ENCODE peak calls at places on chromosomes 2 and 18, in nine cellular contexts. N is hepatocyte; H is fibroblast of pulmonary artery; W is CD8-positive, alpha-beta T cell; Z is right lobe of liver; P is astrocyte of the cerebellum; O is BJ; R is ascending aorta; Y is DND-41. C is an unnamed sample.

GRCh38 chr2:152307863-152308262 is 27.1 kb upstream of the FMNL2 start:
- DNase-seq in N (no peak), H (no peak), W (no peak), Z (no peak), P (no peak), O (no peak), R (no peak), Y (no peak), C (no peak)

GRCh38 chr2:95351080-95351915 is 51.2 kb upstream of the FAHD2A start:
- DNase-seq in N (no peak), H (no peak), W (no peak), Z (no peak), P (no peak), O (no peak), R (no peak), Y (no peak), C (no peak)

GRCh38 chr2:69305712-69306611 is 81.1 kb downstream of the GFPT1 start:
- DNase-seq in N (peak; percentile 34), H (peak; percentile 60), W (no peak), Z (peak; percentile 62), P (no peak), O (no peak), R (no peak), Y (no peak), C (no peak)

GRCh38 chr2:230793573-230794359 is 71.0 kb upstream of the ITM2C start:
- DNase-seq in N (peak; percentile 79), H (peak; percentile 99), W (peak; percentile 53), Z (no peak), P (peak; percentile 99), O (peak; percentile 98), R (peak; percentile 73), Y (no peak), C (peak; percentile 66)

GRCh38 chr2:212381428-212382102 is 157.0 kb downstream of the ERBB4 start:
- DNase-seq in N (no peak), H (no peak), W (no peak), Z (no peak), P (no peak), O (no peak), R (no peak), Y (no peak), C (no peak)

GRCh38 chr18:35949903-35950627 is 22.4 kb upstream of the RMP24 start:
- DNase-seq in N (peak; percentile 82), H (peak; percentile 74), W (peak; percentile 39), Z (peak; percentile 65), P (peak; percentile 52), O (peak; percentile 3), R (no peak), Y (peak; percentile 18), C (peak; percentile 56)

GRCh38 chr18:74303936-74304335 is 11.7 kb upstream of the C18orf63 start:
- DNase-seq in N (no peak), H (peak; percentile 29), W (no peak), Z (no peak), P (no peak), O (no peak), R (no peak), Y (no peak), C (no peak)

GRCh38 chr2:54360055-54360792 is 95.9 kb upstream of the SPTBN1 start:
- DNase-seq in N (peak; percentile 58), H (peak; percentile 99), W (no peak), Z (no peak), P (peak; percentile 23), O (peak; percentile 37), R (no peak), Y (no peak), C (no peak)

GRCh38 chr2:225122582-225123486 is 80.6 kb upstream of the DOCK10 start:
- DNase-seq in N (peak; percentile 27), H (peak; percentile 49), W (peak; percentile 4), Z (no peak), P (no peak), O (no peak), R (no peak), Y (peak; percentile 21), C (peak; percentile 30)

GRCh38 chr2:128292599-128293425 is 25.9 kb downstream of the HS6ST1 start:
- DNase-seq in N (no peak), H (no peak), W (no peak), Z (peak; percentile 48), P (no peak), O (no peak), R (no peak), Y (no peak), C (no peak)

GRCh38 chr2:140586379-140586778 is 1544.4 kb downstream of the LRP1B start:
- DNase-seq in N (peak; percentile 39), H (peak; percentile 26), W (no peak), Z (peak; percentile 31), P (no peak), O (no peak), R (no peak), Y (peak; percentile 10), C (peak; percentile 48)

GRCh38 chr2:36343601-36344000 is 12.0 kb upstream of the CRIM1 start:
- DNase-seq in N (no peak), H (no peak), W (no peak), Z (no peak), P (no peak), O (no peak), R (no peak), Y (no peak), C (no peak)

GRCh38 chr2:238521002-238521401 is 94.3 kb downstream of the ASB1 start:
- DNase-seq in N (no peak), H (no peak), W (no peak), Z (no peak), P (no peak), O (no peak), R (no peak), Y (no peak), C (no peak)

GRCh38 chr2:221518201-221518936 is 53.7 kb downstream of the EPHA4 start:
- DNase-seq in N (no peak), H (peak; percentile 60), W (peak; percentile 7), Z (no peak), P (no peak), O (no peak), R (no peak), Y (no peak), C (peak; percentile 70)

GRCh38 chr18:48011926-48012469 is 81.5 kb upstream of the SMAD2 start:
- DNase-seq in N (no peak), H (no peak), W (no peak), Z (no peak), P (no peak), O (no peak), R (no peak), Y (no peak), C (no peak)
- H3K4me3 ChIP-seq in N (no peak overlapping the region), H (no peak overlapping the region), W (no peak overlapping the region), Z (no peak overlapping the region), P (no peak overlapping the region), O (no peak overlapping the region), R (no peak overlapping the region), Y (no peak overlapping the region), C (no peak overlapping the region)

DNA sequence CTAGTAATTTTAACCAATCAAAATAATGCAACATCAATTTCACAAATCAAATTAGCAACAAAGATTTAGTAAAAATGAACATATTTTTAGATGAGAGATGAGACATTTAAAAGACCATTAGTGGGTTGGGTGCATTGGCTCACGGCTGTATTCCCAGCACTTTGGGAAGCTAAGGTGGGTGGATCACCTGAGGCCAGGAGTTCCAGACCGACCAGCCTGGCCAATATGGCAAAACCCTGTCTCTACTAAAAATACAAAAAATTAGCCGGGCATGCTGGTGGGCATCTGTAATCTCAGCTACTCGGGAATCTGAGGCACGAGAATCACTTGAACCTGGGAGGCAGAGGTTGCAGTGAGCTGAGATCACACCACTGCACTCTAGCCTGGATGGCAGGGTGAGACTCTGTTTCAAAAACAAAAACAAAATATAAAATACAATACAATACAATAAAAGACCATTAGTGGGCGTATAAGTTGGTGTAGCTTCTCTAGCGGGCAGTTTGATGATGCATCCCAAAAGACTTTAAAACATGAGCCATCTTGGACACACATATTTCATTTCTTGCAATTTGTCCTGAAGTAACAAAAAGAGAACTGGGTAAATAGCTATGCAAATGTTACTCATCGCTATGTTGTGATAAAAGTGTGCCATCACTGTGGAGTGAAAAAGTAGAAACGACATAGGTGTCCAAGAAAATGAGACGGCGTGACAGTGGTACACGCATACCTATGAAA is 101.8 kb downstream of the COL6A3 start:
- DNase-seq in N (no peak), H (peak; percentile 53), W (no peak), Z (no peak), P (no peak), O (no peak), R (no peak), Y (no peak), C (no peak)
- TF ChIP-seq CTCF in N (no peak), H (no peak), W (no peak), Z (no peak), P (no peak), O (peak; percentile 36), R (no peak), Y (no peak), C (no peak)

GRCh38 chr18:54956506-54956905 is 2.8 kb downstream of the CCDC68 start:
- DNase-seq in N (no peak), H (no peak), W (no peak), Z (no peak), P (no peak), O (no peak), R (no peak), Y (no peak), C (no peak)

GRCh38 chr18:54957295-54957694 is 2.0 kb downstream of the CCDC68 start:
- DNase-seq in N (no peak), H (peak; percentile 44), W (no peak), Z (no peak), P (no peak), O (no peak), R (no peak), Y (no peak), C (no peak)

GRCh38 chr18:54960197-54960596 is 936 bp upstream of the CCDC68 start:
- DNase-seq in N (no peak), H (no peak), W (no peak), Z (no peak), P (no peak), O (no peak), R (no peak), Y (no peak), C (no peak)

GRCh38 chr18:54958711-54959625 is at the start of gene CCDC68:
- DNase-seq in N (peak; percentile 75), H (peak; percentile 59), W (no peak), Z (peak; percentile 86), P (no peak), O (no peak), R (no peak), Y (no peak), C (no peak)

DNA sequence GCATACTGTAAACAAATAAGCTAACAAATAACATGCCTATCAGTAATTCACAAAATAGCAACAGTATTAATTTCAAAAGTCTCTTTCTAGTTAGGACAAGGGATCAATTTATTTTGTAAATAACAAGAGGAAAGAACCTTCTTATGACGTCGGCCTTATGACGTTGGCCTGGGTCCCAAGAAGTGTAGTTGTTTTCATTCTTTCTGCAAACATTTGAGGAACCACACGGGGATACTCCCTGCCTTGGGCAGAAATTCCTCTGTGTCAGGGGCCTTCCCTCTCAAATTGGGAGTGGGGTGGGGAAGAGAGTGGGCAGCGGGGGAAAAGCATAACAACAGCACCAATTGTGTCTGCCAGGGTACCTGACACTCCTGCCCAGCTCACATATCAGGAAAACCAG is 1.3 kb downstream of the CCDC68 start:
- DNase-seq in N (peak; percentile 28), H (peak; percentile 87), W (no peak), Z (no peak), P (peak; percentile 26), O (no peak), R (no peak), Y (no peak), C (no peak)
- H3K4me3 ChIP-seq in N (no peak overlapping the region), H (peak overlapping the region; percentile 79), W (no peak overlapping the region), Z (peak overlapping the region; percentile 81), P (no peak overlapping the region), O (no peak overlapping the region), R (no peak overlapping the region), Y (no peak overlapping the region), C (no peak overlapping the region)

GRCh38 chr2:236747925-236748324 is 178.3 kb downstream of the ACKR3 start:
- DNase-seq in N (no peak), H (no peak), W (no peak), Z (no peak), P (no peak), O (no peak), R (no peak), Y (no peak), C (no peak)
- TF ChIP-seq CTCF in N (no peak), H (no peak), W (no peak), Z (no peak), P (no peak), O (no peak), R (no peak), Y (no peak), C (no peak)